ENCODE peak calls at places on chromosomes 2 and 18, in six cellular contexts. A is spleen, W is H1, N is GM23338, F is HepG2, V is upper lobe of left lung. M is an unnamed sample.

GRCh38 chr2:234308814-234309195 is 188.1 kb downstream of the ARL4C start:
- DNase-seq in A (no peak), W (no peak), N (no peak), F (no peak), V (no peak), M (no peak)

GRCh38 chr2:36287363-36288275 is 68.0 kb upstream of the CRIM1 start:
- DNase-seq in A (no peak), W (no peak), N (no peak), F (no peak), V (no peak), M (no peak)

GRCh38 chr2:28543316-28544068 is 47.6 kb downstream of the PLB1 start:
- DNase-seq in A (no peak), W (no peak), N (no peak), F (no peak), V (peak; percentile 51), M (no peak)

GRCh38 chr2:66984864-66985263 is 412.3 kb upstream of the ETAA1 start:
- DNase-seq in A (no peak), W (no peak), N (no peak), F (no peak), V (no peak), M (no peak)

GRCh38 chr18:59052965-59053960 is 86.4 kb upstream of the SEC11C start:
- DNase-seq in A (no peak), W (no peak), N (no peak), F (no peak), V (no peak), M (no peak)

GRCh38 chr18:37980556-37980955 is 415.0 kb upstream of the CELF4 start:
- DNase-seq in A (no peak), W (no peak), N (no peak), F (no peak), V (no peak), M (no peak)

GRCh38 chr2:30233142-30233961 is 2.0 kb downstream of the LBH start:
- DNase-seq in A (peak; percentile 32), W (no peak), N (no peak), F (no peak), V (no peak), M (no peak)

GRCh38 chr18:48351216-48352050 is 57.8 kb downstream of the ZBTB7C start:
- DNase-seq in A (no peak), W (no peak), N (no peak), F (no peak), V (no peak), M (peak; percentile 29)

GRCh38 chr2:196205891-196206408 is 34.6 kb upstream of the STK17B start:
- DNase-seq in A (no peak), W (no peak), N (no peak), F (no peak), V (no peak), M (no peak)

GRCh38 chr2:71154798-71155197 is 24.4 kb downstream of the MPHOSPH10 start:
- DNase-seq in A (no peak), W (no peak), N (peak; percentile 57), F (peak; percentile 72), V (no peak), M (no peak)

GRCh38 chr2:28433935-28434599 is 41.4 kb downstream of the FOSL2 start:
- DNase-seq in A (peak; percentile 56), W (no peak), N (no peak), F (no peak), V (no peak), M (no peak)

GRCh38 chr2:56749152-56749752 is 565.5 kb downstream of the CCDC85A start:
- DNase-seq in A (no peak), W (no peak), N (peak; percentile 52), F (peak; percentile 18), V (no peak), M (no peak)

GRCh38 chr2:160352492-160352891 is 141.1 kb downstream of the RBMS1 start:
- DNase-seq in A (no peak), W (no peak), N (no peak), F (no peak), V (no peak), M (no peak)

GRCh38 chr2:128781166-128781887 is 462.7 kb upstream of the HS6ST1 start:
- DNase-seq in A (peak; percentile 41), W (no peak), N (no peak), F (no peak), V (no peak), M (peak; percentile 36)

DNA sequence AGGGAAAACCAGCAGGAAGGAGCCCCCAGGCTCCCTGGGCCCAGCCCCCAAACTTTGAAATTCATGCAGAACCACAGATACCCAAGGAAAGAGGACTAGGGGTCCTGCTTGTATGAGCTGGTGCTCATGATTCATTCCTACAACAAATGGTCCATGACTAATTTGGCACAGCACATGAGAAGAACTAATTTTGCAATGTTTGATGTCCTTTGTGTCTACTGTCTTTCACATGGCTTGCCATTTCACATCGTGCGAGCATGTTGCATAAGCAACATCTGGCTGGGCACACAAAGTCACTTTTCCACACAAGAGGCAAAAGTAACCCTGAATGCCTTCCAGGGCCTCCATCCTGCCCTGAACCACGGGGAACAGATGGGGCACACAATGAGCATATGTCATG is 149.6 kb upstream of the APCDD1 start:
- DNase-seq in A (no peak), W (no peak), N (no peak), F (no peak), V (no peak), M (no peak)
- TF ChIP-seq POLR2AphosphoS5 in A (no peak), W (no peak), N (no peak), F (no peak), V (peak; percentile 89), M (peak; percentile 93)

GRCh38 chr2:112001136-112001764 is 53.8 kb upstream of the TMEM87B start:
- DNase-seq in A (no peak), W (no peak), N (no peak), F (no peak), V (no peak), M (no peak)
- TF ChIP-seq POLR2AphosphoS5 in A (no peak), W (no peak), N (no peak), F (no peak), V (no peak), M (no peak)

GRCh38 chr18:50902797-50903196 is 23.9 kb downstream of the ME2 start:
- DNase-seq in A (no peak), W (no peak), N (no peak), F (peak; percentile 70), V (no peak), M (no peak)
- TF ChIP-seq POLR2AphosphoS5 in A (no peak), W (no peak), N (no peak), F (no peak), V (no peak), M (no peak)

GRCh38 chr18:1648715-1649114 is 744.0 kb downstream of the ADCYAP1 start:
- DNase-seq in A (no peak), W (no peak), N (no peak), F (no peak), V (no peak), M (no peak)
- TF ChIP-seq POLR2AphosphoS5 in A (no peak), W (no peak), N (no peak), F (no peak), V (no peak), M (no peak)

GRCh38 chr2:111121028-111121872 is 536 bp downstream of the BCL2L11 start:
- DNase-seq in A (peak; percentile 92), W (no peak), N (peak; percentile 60), F (peak; percentile 35), V (peak; percentile 92), M (peak; percentile 86)

GRCh38 chr2:111120253-111121027 is at the start of gene BCL2L11:
- DNase-seq in A (peak; percentile 98), W (peak; percentile 74), N (peak; percentile 91), F (peak; percentile 89), V (peak; percentile 99), M (peak; percentile 89)

GRCh38 chr2:111122631-111123421 is 2.1 kb downstream of the BCL2L11 start:
- DNase-seq in A (peak; percentile 92), W (no peak), N (peak; percentile 88), F (peak; percentile 75), V (peak; percentile 92), M (peak; percentile 94)

GRCh38 chr2:111123751-111124150 is 3.0 kb downstream of the BCL2L11 start:
- DNase-seq in A (peak; percentile 71), W (no peak), N (no peak), F (no peak), V (peak; percentile 35), M (no peak)

GRCh38 chr2:111121873-111122630 is 1.3 kb downstream of the BCL2L11 start:
- DNase-seq in A (peak; percentile 97), W (no peak), N (peak; percentile 93), F (peak; percentile 86), V (peak; percentile 99), M (peak; percentile 88)
- TF ChIP-seq POLR2AphosphoS5 in A (peak; percentile 90), W (peak; percentile 34), N (peak; percentile 36), F (peak; percentile 77), V (peak; percentile 50), M (no peak)

GRCh38 chr2:180219471-180219870 is 212.4 kb upstream of the CWC22 start:
- DNase-seq in A (no peak), W (no peak), N (no peak), F (no peak), V (no peak), M (no peak)
- TF ChIP-seq POLR2AphosphoS5 in A (no peak), W (no peak), N (no peak), F (no peak), V (no peak), M (no peak)

M was measured in suprapubic skin.